ENCODE peak calls at places on chromosomes 16 and 17, in four cellular contexts. U is NCI-H524, I is NCI-H2029 treated with DMSO at 0.1 percent for 48 hours, W is EL. S is an unnamed sample.

GRCh38 chr17:3799181-3799627 is 1.8 kb downstream of the ITGAE start:
- DNase-seq in U (no peak), I (no peak), W (no peak), S (no peak)

GRCh38 chr17:74563358-74563757 is 4.0 kb downstream of the CD300H start:
- DNase-seq in U (no peak), I (no peak), W (no peak), S (no peak)

GRCh38 chr17:9095390-9095789 is 74.1 kb downstream of the NTN1 start:
- DNase-seq in U (no peak), I (no peak), W (no peak), S (no peak)

GRCh38 chr16:89431158-89431584 is 59.2 kb downstream of the ANKRD11 start:
- DNase-seq in U (peak), I (no peak), W (peak), S (no peak)

GRCh38 chr16:11949527-11949926 is 7.7 kb upstream of the NPIPB2 start:
- DNase-seq in U (peak), I (no peak), W (peak), S (peak)

GRCh38 chr17:27633312-27634025 is 2.5 kb downstream of the LGALS9 start:
- DNase-seq in U (no peak), I (no peak), W (no peak), S (no peak)

GRCh38 chr16:24035127-24035842 is 199.5 kb downstream of the PRKCB start:
- DNase-seq in U (no peak), I (no peak), W (no peak), S (no peak)

GRCh38 chr16:47260496-47260895 is 116.8 kb upstream of the NETO2 start:
- DNase-seq in U (no peak), I (no peak), W (no peak), S (no peak)

GRCh38 chr16:10517868-10518267 is 62.5 kb downstream of the EMP2 start:
- DNase-seq in U (peak), I (no peak), W (no peak), S (no peak)

GRCh38 chr17:14904406-14904805 is 360.7 kb downstream of the PMP22 start:
- DNase-seq in U (no peak), I (no peak), W (peak), S (no peak)

GRCh38 chr17:42883802-42884553 is 16.6 kb upstream of the G6PC1 start:
- DNase-seq in U (no peak), I (no peak), W (no peak), S (no peak)

GRCh38 chr17:44598932-44599297 is 41.6 kb downstream of the FZD2 start:
- DNase-seq in U (no peak), I (no peak), W (no peak), S (no peak)

GRCh38 chr16:67199808-67200198 is 872 bp downstream of the ELMO3 start:
- DNase-seq in U (no peak), I (no peak), W (no peak), S (no peak)

GRCh38 chr16:53821957-53822625 is 118.1 kb downstream of the FTO start:
- DNase-seq in U (no peak), I (no peak), W (peak), S (peak)

GRCh38 chr17:36934759-36935630 is 2.3 kb upstream of the LHX1 start:
- DNase-seq in U (peak), I (no peak), W (no peak), S (no peak)

GRCh38 chr17:31907342-31907975 is 6.0 kb upstream of the UTP6 start:
- DNase-seq in U (no peak), I (no peak), W (peak), S (no peak)

GRCh38 chr16:26765087-26765486 is 301.6 kb upstream of the C16orf82 start:
- DNase-seq in U (peak), I (no peak), W (no peak), S (peak)

GRCh38 chr16:17038415-17038814 is 432.3 kb downstream of the XYLT1 start:
- DNase-seq in U (no peak), I (no peak), W (no peak), S (no peak)

GRCh38 chr17:59505610-59506276 is 59.7 kb upstream of the DHX40 start:
- DNase-seq in U (no peak), I (no peak), W (no peak), S (no peak)

GRCh38 chr17:17564896-17565295 is 26.6 kb downstream of the PEMT start:
- DNase-seq in U (no peak), I (no peak), W (no peak), S (no peak)

GRCh38 chr17:18966831-18967624 is 15.1 kb downstream of the SLC5A10 start:
- DNase-seq in U (peak), I (peak), W (no peak), S (no peak)

GRCh38 chr17:49443862-49444261 is 29.2 kb upstream of the PHB1 start:
- DNase-seq in U (no peak), I (no peak), W (peak), S (no peak)

GRCh38 chr17:59963738-59964454 is 644 bp downstream of the RNFT1 start:
- DNase-seq in U (peak), I (peak), W (peak), S (peak)

GRCh38 chr17:81165246-81166032 is at the start of gene PVALEF:
- DNase-seq in U (peak), I (no peak), W (no peak), S (no peak)

GRCh38 chr17:79306688-79307323 is 232.2 kb downstream of the ENGASE start:
- DNase-seq in U (no peak), I (peak), W (no peak), S (no peak)

GRCh38 chr17:7875804-7876203 is 12.8 kb upstream of the CHD3 start:
- DNase-seq in U (no peak), I (no peak), W (no peak), S (no peak)

GRCh38 chr16:65782537-65783290 is 583.8 kb upstream of the CDH5 start:
- DNase-seq in U (no peak), I (no peak), W (peak), S (no peak)

GRCh38 chr17:61285483-61286320 is 113.9 kb upstream of the TBX2 start:
- DNase-seq in U (no peak), I (no peak), W (peak), S (peak)

GRCh38 chr17:49691677-49692191 is 13.8 kb upstream of the SPOP start:
- DNase-seq in U (no peak), I (no peak), W (no peak), S (peak)

GRCh38 chr16:53612003-53612402 is 91.7 kb downstream of the RPGRIP1L start:
- DNase-seq in U (no peak), I (no peak), W (no peak), S (no peak)

GRCh38 chr16:67645397-67646121 is 615 bp downstream of the CARMIL2 start:
- DNase-seq in U (no peak), I (no peak), W (no peak), S (peak)

GRCh38 chr17:58575511-58575910 is 61.1 kb upstream of the MTMR4 start:
- DNase-seq in U (no peak), I (no peak), W (peak), S (no peak)

GRCh38 chr17:50882851-50883250 is 16.7 kb upstream of the TOB1 start:
- DNase-seq in U (no peak), I (no peak), W (peak), S (peak)

GRCh38 chr16:86878290-86879160 is 300.2 kb downstream of the FOXL1 start:
- DNase-seq in U (no peak), I (no peak), W (no peak), S (no peak)